ENCODE peak calls at places on chromosomes 2 and 18, in five cellular contexts. One of them, this sample, is unnamed. For H3K36me3, the result is how much of the 10 kb centered on the place peaks cover.

GRCh38 chr2:196195758-196196157 is 24.4 kb upstream of the STK17B start:
- DNase-seq in transverse colon: no peak
- DNase-seq in breast epithelium: no peak
- DNase-seq in esophagus muscularis mucosa: no peak
- DNase-seq in K562: no peak
- DNase-seq in this sample: no peak

GRCh38 chr18:37252342-37252741 is 313.3 kb downstream of the CELF4 start:
- DNase-seq in transverse colon: no peak
- DNase-seq in breast epithelium: no peak
- DNase-seq in esophagus muscularis mucosa: no peak
- DNase-seq in K562: no peak
- DNase-seq in this sample: no peak

GRCh38 chr2:69020496-69020895 is 7.5 kb downstream of the ANTXR1 start:
- DNase-seq in transverse colon: no peak
- DNase-seq in breast epithelium: no peak
- DNase-seq in esophagus muscularis mucosa: peak
- DNase-seq in K562: no peak
- DNase-seq in this sample: no peak

GRCh38 chr2:72932045-72932444 is 14.7 kb downstream of the EMX1 start:
- DNase-seq in transverse colon: no peak
- DNase-seq in breast epithelium: no peak
- DNase-seq in esophagus muscularis mucosa: no peak
- DNase-seq in K562: no peak
- DNase-seq in this sample: no peak

GRCh38 chr18:62425465-62426190 is 97.2 kb upstream of the ZCCHC2 start:
- DNase-seq in transverse colon: peak
- DNase-seq in breast epithelium: peak
- DNase-seq in esophagus muscularis mucosa: peak
- DNase-seq in K562: peak
- DNase-seq in this sample: peak

GRCh38 chr2:41836944-41837343 is 210.9 kb upstream of the PKDCC start:
- DNase-seq in transverse colon: peak
- DNase-seq in breast epithelium: no peak
- DNase-seq in esophagus muscularis mucosa: no peak
- DNase-seq in K562: peak
- DNase-seq in this sample: no peak

GRCh38 chr2:121360566-121361300 is 75.7 kb upstream of the TFCP2L1 start:
- DNase-seq in transverse colon: peak
- DNase-seq in breast epithelium: peak
- DNase-seq in esophagus muscularis mucosa: no peak
- DNase-seq in K562: no peak
- DNase-seq in this sample: no peak

GRCh38 chr2:18422416-18423165 is 137.9 kb downstream of the RDH14 start:
- DNase-seq in transverse colon: no peak
- DNase-seq in breast epithelium: no peak
- DNase-seq in esophagus muscularis mucosa: no peak
- DNase-seq in K562: no peak
- DNase-seq in this sample: no peak

GRCh38 chr2:210169871-210170441 is 1.3 kb downstream of the KANSL1L start:
- DNase-seq in transverse colon: no peak
- DNase-seq in breast epithelium: no peak
- DNase-seq in esophagus muscularis mucosa: no peak
- DNase-seq in K562: no peak
- DNase-seq in this sample: no peak

GRCh38 chr2:55840460-55840859 is 83.1 kb downstream of the EFEMP1 start:
- DNase-seq in transverse colon: no peak
- DNase-seq in breast epithelium: no peak
- DNase-seq in esophagus muscularis mucosa: no peak
- DNase-seq in K562: no peak
- DNase-seq in this sample: no peak

GRCh38 chr2:55842009-55842408 is 81.6 kb downstream of the EFEMP1 start:
- DNase-seq in transverse colon: no peak
- DNase-seq in breast epithelium: no peak
- DNase-seq in esophagus muscularis mucosa: no peak
- DNase-seq in K562: no peak
- DNase-seq in this sample: no peak

GRCh38 chr2:55838653-55839052 is 84.9 kb downstream of the EFEMP1 start:
- DNase-seq in transverse colon: no peak
- DNase-seq in breast epithelium: no peak
- DNase-seq in esophagus muscularis mucosa: no peak
- DNase-seq in K562: no peak
- DNase-seq in this sample: no peak

GRCh38 chr2:55837073-55837472 is 86.5 kb downstream of the EFEMP1 start:
- DNase-seq in transverse colon: no peak
- DNase-seq in breast epithelium: no peak
- DNase-seq in esophagus muscularis mucosa: no peak
- DNase-seq in K562: peak
- DNase-seq in this sample: no peak

GRCh38 chr2:55839182-55839819 is 84.3 kb downstream of the EFEMP1 start:
- DNase-seq in transverse colon: no peak
- DNase-seq in breast epithelium: peak
- DNase-seq in esophagus muscularis mucosa: no peak
- DNase-seq in K562: no peak
- DNase-seq in this sample: no peak
- TF ChIP-seq POLR2AphosphoS5 in transverse colon: no peak
- TF ChIP-seq POLR2AphosphoS5 in breast epithelium: no peak
- TF ChIP-seq POLR2AphosphoS5 in esophagus muscularis mucosa: no peak
- TF ChIP-seq POLR2AphosphoS5 in K562: no peak
- TF ChIP-seq POLR2AphosphoS5 in this sample: no peak

GRCh38 chr2:165927353-165927752 is 26.2 kb downstream of the TTC21B start:
- DNase-seq in transverse colon: no peak
- DNase-seq in breast epithelium: no peak
- DNase-seq in esophagus muscularis mucosa: no peak
- DNase-seq in K562: no peak
- DNase-seq in this sample: no peak
- H3K36me3 ChIP-seq in transverse colon: under half
- H3K36me3 ChIP-seq in breast epithelium: under half
- H3K36me3 ChIP-seq in esophagus muscularis mucosa: half or more
- H3K36me3 ChIP-seq in K562: half or more
- H3K36me3 ChIP-seq in this sample: half or more

GRCh38 chr18:9876867-9877654 is 8.7 kb upstream of the TXNDC2 start:
- DNase-seq in transverse colon: no peak
- DNase-seq in breast epithelium: no peak
- DNase-seq in esophagus muscularis mucosa: no peak
- DNase-seq in K562: peak
- DNase-seq in this sample: no peak
- TF ChIP-seq POLR2AphosphoS5 in transverse colon: no peak
- TF ChIP-seq POLR2AphosphoS5 in breast epithelium: no peak
- TF ChIP-seq POLR2AphosphoS5 in esophagus muscularis mucosa: peak
- TF ChIP-seq POLR2AphosphoS5 in K562: peak
- TF ChIP-seq POLR2AphosphoS5 in this sample: peak

GRCh38 chr2:207086136-207086535 is 79.6 kb downstream of the KLF7 start:
- DNase-seq in transverse colon: no peak
- DNase-seq in breast epithelium: peak
- DNase-seq in esophagus muscularis mucosa: no peak
- DNase-seq in K562: no peak
- DNase-seq in this sample: peak

GRCh38 chr2:207088839-207089238 is 76.9 kb downstream of the KLF7 start:
- DNase-seq in transverse colon: no peak
- DNase-seq in breast epithelium: no peak
- DNase-seq in esophagus muscularis mucosa: no peak
- DNase-seq in K562: no peak
- DNase-seq in this sample: no peak

GRCh38 chr2:207088276-207088675 is 77.5 kb downstream of the KLF7 start:
- DNase-seq in transverse colon: no peak
- DNase-seq in breast epithelium: no peak
- DNase-seq in esophagus muscularis mucosa: no peak
- DNase-seq in K562: no peak
- DNase-seq in this sample: no peak

GRCh38 chr2:207085110-207085509 is 80.6 kb downstream of the KLF7 start:
- DNase-seq in transverse colon: no peak
- DNase-seq in breast epithelium: no peak
- DNase-seq in esophagus muscularis mucosa: no peak
- DNase-seq in K562: no peak
- DNase-seq in this sample: no peak

DNA sequence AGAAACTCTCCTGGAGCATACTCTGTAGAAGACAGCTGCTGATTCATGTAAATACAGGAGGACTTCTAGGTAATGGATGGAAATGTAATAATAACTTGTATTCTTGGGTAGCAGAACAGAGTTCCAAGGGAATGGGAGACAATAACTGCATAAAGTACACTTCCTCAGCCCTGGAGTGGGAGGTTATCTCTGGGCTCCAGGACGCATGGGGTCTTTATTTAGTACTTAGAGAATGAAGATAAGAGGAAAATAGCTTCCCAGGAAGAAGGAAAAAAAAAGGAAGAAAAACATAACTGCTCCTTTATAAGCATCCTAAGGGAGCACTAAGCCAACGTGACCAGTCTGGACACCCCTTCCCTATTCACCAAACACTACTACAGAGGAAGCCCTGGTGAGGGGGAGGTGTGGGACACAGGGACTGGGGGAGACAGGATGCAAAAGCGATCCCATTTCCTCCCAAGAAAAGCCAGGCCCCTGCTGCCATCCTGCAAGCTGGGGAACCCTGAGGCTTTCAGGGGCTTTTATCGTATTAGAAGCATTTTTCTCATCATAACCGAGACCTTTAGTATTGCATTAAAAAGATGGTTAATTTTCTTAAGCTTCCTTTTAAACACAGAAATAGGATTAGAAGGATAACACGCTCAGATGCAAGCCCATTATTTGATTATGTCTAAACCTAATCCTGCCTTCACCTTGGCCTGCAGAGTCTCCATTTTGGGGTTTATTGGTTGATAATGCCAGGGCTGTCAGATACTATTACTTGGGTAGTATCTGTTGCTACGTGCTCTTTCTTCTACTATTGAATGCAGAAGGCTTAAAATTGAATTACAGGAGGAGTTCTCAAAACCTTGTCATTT is 78.5 kb downstream of the KLF7 start:
- DNase-seq in transverse colon: no peak
- DNase-seq in breast epithelium: no peak
- DNase-seq in esophagus muscularis mucosa: no peak
- DNase-seq in K562: no peak
- DNase-seq in this sample: no peak
- H3K36me3 ChIP-seq in transverse colon: under half
- H3K36me3 ChIP-seq in breast epithelium: under half
- H3K36me3 ChIP-seq in esophagus muscularis mucosa: under half
- H3K36me3 ChIP-seq in K562: under half
- H3K36me3 ChIP-seq in this sample: under half

DNA sequence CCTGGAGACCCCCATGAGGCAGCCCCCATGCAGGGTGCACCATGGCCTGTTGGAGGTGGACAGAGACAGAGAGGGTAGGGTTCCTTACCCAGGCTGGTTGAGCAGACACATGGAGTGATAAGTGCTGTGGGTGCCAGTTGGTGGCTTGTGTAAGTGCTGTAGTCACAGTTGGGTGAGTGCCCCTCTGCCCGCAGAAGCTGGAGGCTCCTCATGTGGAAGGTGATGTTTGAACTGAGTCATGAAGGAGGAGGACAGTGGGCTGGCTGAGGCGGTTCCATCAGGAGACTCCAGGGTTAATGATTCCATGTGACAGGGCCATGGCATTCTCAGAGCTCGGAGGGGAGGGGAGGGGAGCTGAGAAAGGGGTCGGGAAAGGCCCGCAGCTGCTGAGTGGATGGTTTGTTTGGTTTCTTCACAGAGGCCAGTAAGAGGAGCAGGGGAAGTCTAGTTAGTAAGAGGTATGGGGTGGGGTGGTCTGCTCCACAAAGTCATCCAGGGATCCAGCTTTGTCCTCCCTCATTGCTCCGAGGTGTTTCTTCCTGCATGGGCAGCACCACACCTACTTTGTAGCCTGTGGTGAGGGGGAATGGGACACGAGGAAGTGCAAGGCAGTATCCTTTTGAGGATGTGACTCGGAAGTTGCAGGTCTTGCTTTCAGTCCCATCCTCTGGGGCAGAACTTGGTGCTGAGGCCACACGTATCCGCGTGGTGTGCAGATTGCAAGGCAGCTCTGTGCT is 13.6 kb downstream of the IMPA2 start:
- DNase-seq in transverse colon: no peak
- DNase-seq in breast epithelium: no peak
- DNase-seq in esophagus muscularis mucosa: no peak
- DNase-seq in K562: no peak
- DNase-seq in this sample: peak
- TF ChIP-seq POLR2AphosphoS5 in transverse colon: no peak
- TF ChIP-seq POLR2AphosphoS5 in breast epithelium: no peak
- TF ChIP-seq POLR2AphosphoS5 in esophagus muscularis mucosa: no peak
- TF ChIP-seq POLR2AphosphoS5 in K562: no peak
- TF ChIP-seq POLR2AphosphoS5 in this sample: no peak

DNA sequence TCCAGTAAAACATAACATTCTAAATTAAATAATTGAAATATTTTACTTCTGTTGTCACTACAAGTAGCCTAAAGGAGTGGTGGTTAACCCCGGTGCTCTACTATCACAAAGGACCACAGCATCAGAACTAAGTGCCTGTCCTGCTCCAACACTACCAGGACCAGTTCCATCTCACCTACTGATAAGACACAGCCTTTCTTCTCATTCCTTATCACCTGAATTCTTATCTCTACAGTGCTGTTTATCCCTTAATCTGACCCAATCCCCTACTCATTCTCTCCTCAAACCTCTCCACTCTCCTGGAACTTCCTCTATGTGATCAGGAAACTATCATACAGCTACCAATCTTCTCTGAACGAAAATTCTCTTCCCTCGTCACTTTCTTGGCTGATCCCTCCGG is 80.2 kb downstream of the ITSN2 start:
- DNase-seq in transverse colon: no peak
- DNase-seq in breast epithelium: no peak
- DNase-seq in esophagus muscularis mucosa: no peak
- DNase-seq in K562: no peak
- DNase-seq in this sample: no peak
- H3K36me3 ChIP-seq in transverse colon: under half
- H3K36me3 ChIP-seq in breast epithelium: under half
- H3K36me3 ChIP-seq in esophagus muscularis mucosa: under half
- H3K36me3 ChIP-seq in K562: under half
- H3K36me3 ChIP-seq in this sample: under half

DNA sequence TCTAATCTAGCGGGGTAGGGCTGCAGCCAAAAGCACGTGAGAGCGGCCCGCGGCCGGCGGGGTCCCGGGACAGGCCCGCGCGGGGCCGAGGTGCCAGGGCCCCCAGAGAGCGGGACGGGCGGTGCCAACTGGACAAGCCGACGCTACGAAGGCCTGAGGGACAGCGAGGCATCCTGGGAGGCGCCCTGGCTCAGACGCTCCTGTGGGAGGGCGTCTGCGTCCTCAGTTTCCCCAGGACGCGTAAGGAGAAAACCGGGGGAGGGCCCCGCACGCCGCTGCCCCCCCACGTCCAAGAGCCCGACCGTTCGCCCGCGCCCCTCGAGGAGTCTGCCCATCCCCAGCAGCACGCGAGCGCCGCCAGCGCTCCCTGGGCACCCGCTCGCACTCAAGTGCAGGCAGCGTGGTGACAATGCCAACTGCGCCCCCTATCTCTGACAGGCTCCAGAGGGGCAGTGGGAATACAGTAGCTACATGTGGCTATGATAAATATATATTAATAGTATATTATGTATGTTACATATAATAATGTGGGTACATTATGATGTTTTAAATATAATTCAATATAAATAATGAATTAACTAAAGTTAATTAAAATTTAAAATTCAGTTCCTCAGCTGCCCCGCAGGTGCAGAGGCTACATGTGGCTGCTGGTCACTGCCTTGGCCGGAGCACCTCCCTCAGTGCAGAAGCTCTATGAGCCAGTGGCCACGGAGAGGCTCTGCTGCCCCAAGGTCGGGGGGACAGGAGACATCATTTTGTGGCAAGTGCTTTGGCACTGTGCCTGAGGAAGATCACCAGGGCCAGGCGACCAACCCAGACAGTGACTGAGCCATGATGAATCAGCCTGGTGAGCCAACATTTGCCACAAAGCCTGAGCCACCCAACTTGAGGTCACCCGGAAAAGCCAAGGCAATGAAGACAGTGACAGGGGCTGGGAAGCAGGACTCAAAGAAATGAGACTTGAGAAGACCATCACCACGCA is 5.5 kb upstream of the SFT2D3 start:
- DNase-seq in transverse colon: peak
- DNase-seq in breast epithelium: no peak
- DNase-seq in esophagus muscularis mucosa: no peak
- DNase-seq in K562: no peak
- DNase-seq in this sample: peak
- TF ChIP-seq POLR2AphosphoS5 in transverse colon: no peak
- TF ChIP-seq POLR2AphosphoS5 in breast epithelium: no peak
- TF ChIP-seq POLR2AphosphoS5 in esophagus muscularis mucosa: peak
- TF ChIP-seq POLR2AphosphoS5 in K562: no peak
- TF ChIP-seq POLR2AphosphoS5 in this sample: peak

This sample was measured in sigmoid colon.